ENCODE peak calls at places on chromosomes 7 and 10, in nine cellular contexts. H, C, I, Y, P, V, W, F and S are unnamed samples.

GRCh38 chr7:14020339-14020900 is 31.0 kb upstream of the ETV1 start:
- DNase-seq in H (no peak), C (no peak), I (no peak), Y (no peak), P (no peak), V (no peak), W (no peak), F (no peak), S (no peak)

GRCh38 chr7:55237156-55237721 is 127.9 kb upstream of the LANCL2 start:
- DNase-seq in H (no peak), C (no peak), I (no peak), Y (no peak), P (no peak), V (no peak), W (no peak), F (no peak), S (no peak)

GRCh38 chr7:70698219-70698832 is 433.6 kb upstream of the GALNT17 start:
- DNase-seq in H (peak; percentile 45), C (no peak), I (no peak), Y (no peak), P (peak; percentile 48), V (peak; percentile 76), W (no peak), F (no peak), S (peak; percentile 29)

GRCh38 chr7:37081436-37081835 is 357.1 kb upstream of the AOAH start:
- DNase-seq in H (no peak), C (no peak), I (peak; percentile 58), Y (no peak), P (no peak), V (peak; percentile 10), W (peak; percentile 31), F (no peak), S (no peak)

GRCh38 chr10:46527241-46527811 is 29.1 kb downstream of the GPRIN2 start:
- DNase-seq in H (no peak), C (no peak), I (peak; percentile 52), Y (no peak), P (no peak), V (no peak), W (no peak), F (peak; percentile 27), S (no peak)

GRCh38 chr10:71138126-71138860 is 74.1 kb upstream of the UNC5B start:
- DNase-seq in H (no peak), C (no peak), I (no peak), Y (no peak), P (peak; percentile 58), V (no peak), W (no peak), F (no peak), S (no peak)

GRCh38 chr7:127578036-127578684 is 7.2 kb downstream of the GCC1 start:
- DNase-seq in H (no peak), C (no peak), I (no peak), Y (no peak), P (no peak), V (peak; percentile 26), W (no peak), F (no peak), S (peak; percentile 35)

GRCh38 chr7:13850185-13850752 is 139.2 kb downstream of the ETV1 start:
- DNase-seq in H (peak; percentile 26), C (peak; percentile 48), I (peak; percentile 49), Y (no peak), P (peak; percentile 11), V (peak; percentile 93), W (peak; percentile 1), F (peak; percentile 32), S (peak; percentile 98)

GRCh38 chr7:72386152-72386551 is 26.0 kb downstream of the CALN1 start:
- DNase-seq in H (no peak), C (no peak), I (no peak), Y (no peak), P (no peak), V (no peak), W (no peak), F (no peak), S (no peak)

GRCh38 chr10:78774999-78775711 is 293.6 kb upstream of the ZMIZ1 start:
- DNase-seq in H (no peak), C (no peak), I (no peak), Y (no peak), P (no peak), V (no peak), W (no peak), F (peak; percentile 3), S (no peak)

GRCh38 chr10:15460661-15461060 is 89.6 kb upstream of the FAM171A1 start:
- DNase-seq in H (no peak), C (no peak), I (no peak), Y (no peak), P (no peak), V (no peak), W (no peak), F (no peak), S (no peak)

GRCh38 chr7:134693256-134693655 is 46.6 kb downstream of the BPGM start:
- DNase-seq in H (no peak), C (no peak), I (no peak), Y (no peak), P (no peak), V (peak; percentile 83), W (no peak), F (no peak), S (peak; percentile 89)

GRCh38 chr7:123505221-123505620 is 29.2 kb downstream of the IQUB start:
- DNase-seq in H (no peak), C (no peak), I (no peak), Y (no peak), P (no peak), V (no peak), W (no peak), F (no peak), S (no peak)

GRCh38 chr10:77553966-77554365 is 83.6 kb downstream of the KCNMA1 start:
- DNase-seq in H (no peak), C (no peak), I (no peak), Y (no peak), P (no peak), V (no peak), W (no peak), F (no peak), S (peak; percentile 36)

GRCh38 chr7:128427289-128427891 is 17.6 kb upstream of the IMPDH1 start:
- DNase-seq in H (peak; percentile 51), C (no peak), I (no peak), Y (no peak), P (no peak), V (peak; percentile 72), W (no peak), F (no peak), S (no peak)

GRCh38 chr7:37031571-37032257 is 307.4 kb upstream of the AOAH start:
- DNase-seq in H (no peak), C (peak; percentile 1), I (no peak), Y (no peak), P (peak; percentile 92), V (peak; percentile 98), W (peak; percentile 29), F (peak; percentile 42), S (peak; percentile 99)

GRCh38 chr7:151705744-151706567 is 171.0 kb downstream of the PRKAG2 start:
- DNase-seq in H (peak; percentile 47), C (no peak), I (no peak), Y (no peak), P (peak; percentile 30), V (peak; percentile 74), W (no peak), F (no peak), S (no peak)

GRCh38 chr7:47371733-47372368 is 210.1 kb downstream of the TNS3 start:
- DNase-seq in H (no peak), C (no peak), I (no peak), Y (no peak), P (peak; percentile 88), V (peak; percentile 56), W (no peak), F (no peak), S (peak; percentile 60)

GRCh38 chr10:75651452-75651851 is 220.0 kb downstream of the LRMDA start:
- DNase-seq in H (no peak), C (no peak), I (no peak), Y (no peak), P (peak; percentile 23), V (no peak), W (no peak), F (no peak), S (no peak)

GRCh38 chr10:96478317-96478716 is 35.4 kb downstream of the TLL2 start:
- DNase-seq in H (no peak), C (no peak), I (no peak), Y (no peak), P (no peak), V (no peak), W (no peak), F (no peak), S (no peak)

GRCh38 chr10:120456626-120457430 is at the start of gene PLPP4:
- DNase-seq in H (peak; percentile 26), C (no peak), I (no peak), Y (no peak), P (no peak), V (peak; percentile 39), W (no peak), F (no peak), S (peak; percentile 54)

GRCh38 chr7:54712777-54713176 is 46.2 kb downstream of the SEC61G start:
- DNase-seq in H (no peak), C (no peak), I (no peak), Y (no peak), P (no peak), V (no peak), W (no peak), F (no peak), S (no peak)

GRCh38 chr10:71632200-71632820 is 87.3 kb downstream of the C10orf105 start:
- DNase-seq in H (no peak), C (no peak), I (no peak), Y (no peak), P (no peak), V (no peak), W (no peak), F (no peak), S (no peak)

GRCh38 chr10:116888380-116889055 is 39.2 kb downstream of the ENO4 start:
- DNase-seq in H (no peak), C (no peak), I (no peak), Y (no peak), P (peak; percentile 66), V (peak; percentile 73), W (no peak), F (no peak), S (peak; percentile 86)

GRCh38 chr7:47085491-47086275 is 496.2 kb downstream of the TNS3 start:
- DNase-seq in H (no peak), C (no peak), I (no peak), Y (no peak), P (no peak), V (no peak), W (no peak), F (no peak), S (no peak)

GRCh38 chr10:2633630-2634029 is 433.7 kb upstream of the PFKP start:
- DNase-seq in H (no peak), C (no peak), I (no peak), Y (no peak), P (no peak), V (no peak), W (no peak), F (no peak), S (no peak)

GRCh38 chr10:23918839-23919238 is 290.1 kb upstream of the KIAA1217 start:
- DNase-seq in H (no peak), C (no peak), I (no peak), Y (no peak), P (no peak), V (no peak), W (no peak), F (no peak), S (no peak)

GRCh38 chr7:108201766-108202165 is 71.6 kb upstream of the LAMB4 start:
- DNase-seq in H (no peak), C (no peak), I (no peak), Y (no peak), P (no peak), V (no peak), W (no peak), F (no peak), S (no peak)